ENCODE peak calls at places on chromosome 1, in seven cellular contexts. G is HepG2; O is activated T-helper 1 cell treated with anti-CD3 and anti-CD28 coated beads, Interleukin-2, amount 50 U/mL, for 16 hours; T is activated naive CD4-positive, alpha-beta T cell treated with anti-CD3 and anti-CD28 coated beads for 36 hours; N is thyroid gland; R is adrenal gland; Z is AG08395. J is an unnamed sample.

GRCh38 chr1:223714849-223715709 is 2.7 kb downstream of the CAPN2 start:
- DNase-seq in O (no peak), N (no peak), R (peak; percentile 83), T (no peak), Z (peak; percentile 61), G (no peak), J (no peak)

GRCh38 chr1:22284236-22284635 is 141.3 kb upstream of the WNT4 start:
- DNase-seq in R (no peak), Z (no peak), O (no peak), G (no peak), N (no peak), T (no peak), J (no peak)

GRCh38 chr1:25462732-25463131 is 32.0 kb downstream of the MACO1 start:
- DNase-seq in Z (no peak), R (no peak), T (no peak), G (no peak), O (no peak), N (no peak), J (no peak)

GRCh38 chr1:100627018-100627716 is 89.2 kb downstream of the GPR88 start:
- DNase-seq in Z (peak; percentile 36), T (no peak), R (no peak), N (no peak), O (no peak), G (no peak), J (no peak)

GRCh38 chr1:1616045-1616821 is 933 bp downstream of the MIB2 start:
- DNase-seq in O (no peak), Z (peak; percentile 71), T (no peak), R (no peak), N (peak; percentile 53), G (no peak), J (peak; percentile 34)

GRCh38 chr1:192284927-192285326 is 31.9 kb upstream of the RGS21 start:
- DNase-seq in T (no peak), R (no peak), N (no peak), Z (no peak), G (no peak), O (no peak), J (no peak)

GRCh38 chr1:23590058-23590783 is 30.9 kb upstream of the ID3 start:
- DNase-seq in T (peak; percentile 75), Z (no peak), R (no peak), N (peak; percentile 37), G (no peak), O (no peak), J (no peak)

GRCh38 chr1:91402023-91402422 is 2.6 kb downstream of the HFM1 start:
- DNase-seq in N (no peak), Z (peak; percentile 46), G (peak; percentile 3), R (no peak), T (no peak), O (no peak), J (no peak)

GRCh38 chr1:145956776-145957442 is 908 bp downstream of the LIX1L start:
- DNase-seq in N (peak; percentile 35), R (peak; percentile 84), O (no peak), T (no peak), G (no peak), Z (no peak), J (no peak)

GRCh38 chr1:246005067-246005466 is 502.0 kb downstream of the SMYD3 start:
- DNase-seq in N (no peak), G (no peak), O (no peak), T (no peak), Z (peak; percentile 95), R (peak; percentile 21), J (no peak)